ENCODE peak calls at places on chromosome 16, in ten cellular contexts. N, Z, A, C, F, S, I, L, V and Y are unnamed samples.

GRCh38 chr16:8996891-8997290 is 33.2 kb upstream of the USP7 start:
- DNase-seq in C (peak; percentile 60), Z (peak; percentile 67), I (no peak), F (peak; percentile 11), S (no peak), L (peak; percentile 46), N (peak; percentile 40), A (peak; percentile 27), V (no peak), Y (no peak)

GRCh38 chr16:11356573-11357331 is 11.5 kb downstream of the RMI2 start:
- DNase-seq in Z (peak; percentile 83), V (peak; percentile 80), A (peak; percentile 35), F (peak; percentile 43), N (peak; percentile 84), I (peak; percentile 59), L (peak; percentile 72), C (peak; percentile 82), S (peak; percentile 85), Y (peak; percentile 72)

GRCh38 chr16:85750827-85751641 is at the start of gene C16orf74:
- DNase-seq in N (no peak), I (no peak), F (peak; percentile 19), V (peak; percentile 82), S (peak; percentile 63), L (peak; percentile 31), A (peak; percentile 47), C (peak; percentile 53), Z (peak; percentile 87), Y (peak; percentile 39)

GRCh38 chr16:4934591-4934990 is 2.4 kb downstream of the PPL start:
- DNase-seq in C (no peak), N (no peak), S (no peak), Z (no peak), A (no peak), V (no peak), L (no peak), I (no peak), F (no peak), Y (no peak)

GRCh38 chr16:21647562-21648164 is 4.7 kb downstream of the IGSF6 start:
- DNase-seq in F (no peak), Z (no peak), C (no peak), L (no peak), I (no peak), N (no peak), S (no peak), A (no peak), V (no peak), Y (no peak)

GRCh38 chr16:16833165-16833564 is 454.2 kb downstream of the NPIPA7 start:
- DNase-seq in I (no peak), C (no peak), V (no peak), F (no peak), N (no peak), S (no peak), Z (no peak), A (no peak), L (no peak), Y (no peak)

GRCh38 chr16:70660672-70661350 is 14.5 kb downstream of the IL34 start:
- DNase-seq in A (no peak), V (no peak), N (peak; percentile 56), S (no peak), L (peak; percentile 50), F (no peak), C (no peak), Z (no peak), I (no peak), Y (no peak)

GRCh38 chr16:14399397-14400284 is 230.4 kb downstream of the PARN start:
- DNase-seq in I (peak; percentile 84), S (no peak), L (no peak), F (peak; percentile 36), Z (peak; percentile 22), V (peak; percentile 93), A (no peak), C (no peak), N (no peak), Y (peak; percentile 20)